ENCODE peak calls at places on chromosomes 6 and 20, in five cellular contexts. One of them, this sample, is unnamed.

GRCh38 chr20:32626859-32627636 is 41.9 kb upstream of the NOL4L start:
- DNase-seq in left colon: no peak
- DNase-seq in posterior cingulate gyrus: peak
- DNase-seq in CD8-positive, alpha-beta T cell: no peak
- DNase-seq in NCI-H446: peak
- DNase-seq in this sample: no peak

GRCh38 chr6:43541774-43542471 is 25.0 kb downstream of the POLR1C start:
- DNase-seq in left colon: no peak
- DNase-seq in posterior cingulate gyrus: no peak
- DNase-seq in CD8-positive, alpha-beta T cell: no peak
- DNase-seq in NCI-H446: no peak
- DNase-seq in this sample: no peak

GRCh38 chr6:44002591-44003344 is 124.5 kb downstream of the MRPL14 start:
- DNase-seq in left colon: peak
- DNase-seq in posterior cingulate gyrus: peak
- DNase-seq in CD8-positive, alpha-beta T cell: peak
- DNase-seq in NCI-H446: no peak
- DNase-seq in this sample: peak

GRCh38 chr20:61805365-61805764 is 260.3 kb downstream of the TAF4 start:
- DNase-seq in left colon: no peak
- DNase-seq in posterior cingulate gyrus: no peak
- DNase-seq in CD8-positive, alpha-beta T cell: no peak
- DNase-seq in NCI-H446: no peak
- DNase-seq in this sample: no peak

GRCh38 chr6:150267686-150268561 is 100.9 kb upstream of the IYD start:
- DNase-seq in left colon: no peak
- DNase-seq in posterior cingulate gyrus: no peak
- DNase-seq in CD8-positive, alpha-beta T cell: no peak
- DNase-seq in NCI-H446: no peak
- DNase-seq in this sample: peak

GRCh38 chr6:41009669-41010068 is 29.4 kb downstream of the UNC5CL start:
- DNase-seq in left colon: no peak
- DNase-seq in posterior cingulate gyrus: no peak
- DNase-seq in CD8-positive, alpha-beta T cell: no peak
- DNase-seq in NCI-H446: no peak
- DNase-seq in this sample: no peak

GRCh38 chr6:6728169-6728941 is 139.8 kb downstream of the LY86 start:
- DNase-seq in left colon: no peak
- DNase-seq in posterior cingulate gyrus: no peak
- DNase-seq in CD8-positive, alpha-beta T cell: no peak
- DNase-seq in NCI-H446: no peak
- DNase-seq in this sample: no peak

GRCh38 chr6:130365166-130366010 is 429 bp upstream of the TMEM200A start:
- DNase-seq in left colon: peak
- DNase-seq in posterior cingulate gyrus: peak
- DNase-seq in CD8-positive, alpha-beta T cell: peak
- DNase-seq in NCI-H446: no peak
- DNase-seq in this sample: peak

GRCh38 chr6:13554929-13555333 is 19.5 kb upstream of the SIRT5 start:
- DNase-seq in left colon: no peak
- DNase-seq in posterior cingulate gyrus: peak
- DNase-seq in CD8-positive, alpha-beta T cell: no peak
- DNase-seq in NCI-H446: no peak
- DNase-seq in this sample: no peak

GRCh38 chr20:48723308-48724264 is 104.2 kb downstream of the PREX1 start:
- DNase-seq in left colon: no peak
- DNase-seq in posterior cingulate gyrus: no peak
- DNase-seq in CD8-positive, alpha-beta T cell: no peak
- DNase-seq in NCI-H446: no peak
- DNase-seq in this sample: peak

GRCh38 chr6:135006386-135006914 is 48.2 kb downstream of the HBS1L start:
- DNase-seq in left colon: no peak
- DNase-seq in posterior cingulate gyrus: no peak
- DNase-seq in CD8-positive, alpha-beta T cell: no peak
- DNase-seq in NCI-H446: no peak
- DNase-seq in this sample: peak

GRCh38 chr6:54935739-54936138 is 89.2 kb downstream of the FAM83B start:
- DNase-seq in left colon: no peak
- DNase-seq in posterior cingulate gyrus: no peak
- DNase-seq in CD8-positive, alpha-beta T cell: no peak
- DNase-seq in NCI-H446: no peak
- DNase-seq in this sample: peak

GRCh38 chr6:3195695-3196497 is 31.6 kb downstream of the TUBB2B start:
- DNase-seq in left colon: no peak
- DNase-seq in posterior cingulate gyrus: no peak
- DNase-seq in CD8-positive, alpha-beta T cell: no peak
- DNase-seq in NCI-H446: no peak
- DNase-seq in this sample: no peak

GRCh38 chr6:150528648-150529285 is 70.9 kb upstream of the PLEKHG1 start:
- DNase-seq in left colon: peak
- DNase-seq in posterior cingulate gyrus: no peak
- DNase-seq in CD8-positive, alpha-beta T cell: no peak
- DNase-seq in NCI-H446: no peak
- DNase-seq in this sample: peak

GRCh38 chr20:42906120-42906519 is 283.6 kb downstream of the PTPRT start:
- DNase-seq in left colon: no peak
- DNase-seq in posterior cingulate gyrus: no peak
- DNase-seq in CD8-positive, alpha-beta T cell: no peak
- DNase-seq in NCI-H446: no peak
- DNase-seq in this sample: no peak

GRCh38 chr6:119395192-119395591 is 45.6 kb upstream of the MAN1A1 start:
- DNase-seq in left colon: no peak
- DNase-seq in posterior cingulate gyrus: no peak
- DNase-seq in CD8-positive, alpha-beta T cell: no peak
- DNase-seq in NCI-H446: no peak
- DNase-seq in this sample: no peak

GRCh38 chr6:27121640-27122039 is 125.9 kb upstream of the PRSS16 start:
- DNase-seq in left colon: no peak
- DNase-seq in posterior cingulate gyrus: no peak
- DNase-seq in CD8-positive, alpha-beta T cell: no peak
- DNase-seq in NCI-H446: no peak
- DNase-seq in this sample: no peak

This sample was measured in iris pigment epithelial cell.